ENCODE peak calls at places on chromosome 4, in seven cellular contexts. B is IMR-90; N is mammary epithelial cell; W is heart right ventricle; D is lung; U is CD8-positive, alpha-beta memory T cell; Y is psoas muscle. J is an unnamed sample. For H3K4me1 and H3K36me3, the result is how much of the 10 kb centered on the place peaks cover.

GRCh38 chr4:107740950-107741701 is 21.1 kb upstream of the PAPSS1 start:
- DNase-seq in N (no peak), W (peak), B (peak), U (no peak), Y (peak), D (no peak), J (no peak)

GRCh38 chr4:182843813-182844325 is 73.3 kb downstream of the DCTD start:
- DNase-seq in Y (no peak), N (peak), B (no peak), U (no peak), W (no peak), D (no peak), J (no peak)

GRCh38 chr4:34138385-34138784 is 2105.9 kb downstream of the ARAP2 start:
- DNase-seq in B (no peak), D (no peak), W (no peak), N (no peak), U (no peak), Y (no peak), J (no peak)

GRCh38 chr4:139492429-139492828 is 38.5 kb downstream of the RAB33B start:
- DNase-seq in W (no peak), U (no peak), D (no peak), N (no peak), Y (no peak), B (no peak), J (no peak)

GRCh38 chr4:28879900-28880299 is 1840.3 kb upstream of the PCDH7 start:
- DNase-seq in D (no peak), U (no peak), B (no peak), N (no peak), W (no peak), Y (no peak), J (no peak)

GRCh38 chr4:112348488-112349158 is 51.5 kb downstream of the ALPK1 start:
- DNase-seq in N (peak), W (peak), D (peak), Y (peak), B (peak), U (no peak), J (no peak)

GRCh38 chr4:100257567-100257966 is 67.3 kb upstream of the DDIT4L start:
- DNase-seq in B (peak), W (no peak), N (peak), U (no peak), D (no peak), Y (no peak), J (no peak)

GRCh38 chr4:5717449-5718158 is 6.6 kb downstream of the EVC start:
- DNase-seq in N (no peak), Y (no peak), W (no peak), D (no peak), U (no peak), B (no peak), J (no peak)

GRCh38 chr4:158769175-158769831 is 477 bp downstream of the FNIP2 start:
- DNase-seq in Y (peak), W (peak), B (no peak), U (peak), N (peak), D (peak), J (peak)

GRCh38 chr4:125520258-125520990 is 205.7 kb downstream of the FAT4 start:
- DNase-seq in D (no peak), U (no peak), Y (no peak), B (peak), W (no peak), N (no peak), J (no peak)

GRCh38 chr4:184450743-184451142 is 23.6 kb downstream of the IRF2 start:
- DNase-seq in W (no peak), B (no peak), D (no peak), U (no peak), N (no peak), Y (no peak), J (no peak)

GRCh38 chr4:184451726-184452125 is 22.6 kb downstream of the IRF2 start:
- DNase-seq in N (no peak), U (no peak), B (no peak), D (no peak), W (no peak), Y (no peak), J (no peak)

GRCh38 chr4:184448828-184449227 is 25.5 kb downstream of the IRF2 start:
- DNase-seq in U (no peak), Y (peak), W (no peak), N (peak), B (peak), D (peak), J (no peak)

GRCh38 chr4:184447664-184448063 is 26.7 kb downstream of the IRF2 start:
- DNase-seq in B (no peak), U (no peak), D (no peak), W (no peak), N (no peak), Y (no peak), J (no peak)

GRCh38 chr4:184450045-184450444 is 24.3 kb downstream of the IRF2 start:
- DNase-seq in W (no peak), U (no peak), D (no peak), N (peak), Y (no peak), B (peak), J (no peak)
- H3K4me1 ChIP-seq in W (half or more), U (half or more), D (under half), N (under half), Y (half or more), B (under half), J (under half)

GRCh38 chr4:17490575-17491059 is 21.3 kb downstream of the QDPR start:
- DNase-seq in U (no peak), Y (no peak), B (no peak), W (no peak), N (no peak), D (no peak), J (no peak)
- H3K27ac ChIP-seq in U (no peak), Y (no peak), B (no peak), W (no peak), N (no peak), D (no peak), J (no peak)

GRCh38 chr4:44535981-44536380 is 87.4 kb upstream of the KCTD8 start:
- DNase-seq in B (no peak), Y (no peak), U (no peak), N (peak), D (no peak), W (no peak), J (no peak)

GRCh38 chr4:44538534-44538933 is 89.9 kb upstream of the KCTD8 start:
- DNase-seq in N (no peak), U (no peak), B (no peak), D (no peak), W (no peak), Y (no peak), J (no peak)

DNA sequence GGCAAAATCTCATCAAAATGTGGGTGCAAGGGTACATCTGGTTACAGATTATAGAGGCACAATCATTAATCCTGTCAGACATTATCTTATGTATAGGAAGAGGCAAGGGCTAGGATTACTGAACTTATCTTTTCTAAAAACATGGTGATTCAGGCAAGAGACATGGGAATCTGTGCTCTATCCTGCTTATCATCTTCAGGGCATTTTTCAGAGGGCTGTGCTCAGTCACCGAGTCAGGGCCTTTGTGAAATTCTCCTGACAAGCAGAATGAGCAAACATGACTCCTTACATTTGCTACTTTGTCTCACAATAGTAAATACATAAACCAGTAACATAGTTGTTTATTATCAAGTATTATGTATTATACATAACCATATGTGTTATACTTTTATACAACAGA is 84.2 kb upstream of the KCTD8 start:
- DNase-seq in Y (no peak), D (no peak), U (no peak), B (no peak), W (no peak), N (no peak), J (no peak)
- H3K36me3 ChIP-seq in Y (under half), D (under half), U (under half), B (under half), W (under half), N (under half), J (under half)

GRCh38 chr4:57081651-57082349 is 28.4 kb downstream of the IGFBP7 start:
- DNase-seq in Y (no peak), W (no peak), B (no peak), D (no peak), U (no peak), N (no peak), J (no peak)
- H3K4me1 ChIP-seq in Y (under half), W (half or more), B (under half), D (under half), U (under half), N (half or more), J (under half)

GRCh38 chr4:87117051-87117729 is 103.2 kb downstream of the KLHL8 start:
- DNase-seq in N (no peak), U (no peak), Y (no peak), B (no peak), W (no peak), D (no peak), J (no peak)
- H3K27ac ChIP-seq in N (no peak), U (no peak), Y (peak), B (no peak), W (peak), D (peak), J (no peak)

GRCh38 chr4:8291701-8292387 is 22.3 kb downstream of the HTRA3 start:
- DNase-seq in N (no peak), W (no peak), D (no peak), Y (peak), B (no peak), U (peak), J (no peak)
- H3K36me3 ChIP-seq in N (under half), W (under half), D (under half), Y (under half), B (under half), U (under half), J (under half)

GRCh38 chr4:31023109-31023508 is 302.9 kb downstream of the PCDH7 start:
- DNase-seq in U (no peak), B (no peak), Y (no peak), D (no peak), N (no peak), W (no peak), J (no peak)
- H3K4me1 ChIP-seq in U (under half), B (under half), Y (under half), D (under half), N (under half), W (under half), J (under half)

GRCh38 chr4:43360296-43360695 is 467.8 kb downstream of the GRXCR1 start:
- DNase-seq in U (no peak), B (no peak), D (no peak), W (no peak), Y (no peak), N (no peak), J (no peak)
- H3K27ac ChIP-seq in U (no peak), B (no peak), D (no peak), W (no peak), Y (no peak), N (no peak), J (no peak)